ENCODE peak calls at places on chromosomes 11 and 22, in six cellular contexts. Q is HepG2, F is K562, E is A549, Z is endothelial cell of umbilical vein, V is NB4. B is an unnamed sample.

GRCh38 chr11:92775277-92775676 is 194.2 kb upstream of the MTNR1B start:
- DNase-seq in Q (no peak), Z (no peak), V (no peak), F (no peak), E (no peak), B (no peak)

GRCh38 chr11:17643506-17644405 is 75.6 kb upstream of the MYOD1 start:
- DNase-seq in F (no peak), Q (no peak), Z (no peak), E (no peak), V (no peak), B (no peak)

GRCh38 chr11:42827845-42828244 is 484.0 kb upstream of the API5 start:
- DNase-seq in Q (no peak), E (no peak), F (no peak), V (no peak), Z (no peak), B (no peak)

GRCh38 chr22:37462983-37463382 is 23.2 kb downstream of the MFNG start:
- DNase-seq in Z (no peak), F (peak), Q (peak), V (peak), E (no peak), B (no peak)

GRCh38 chr11:10309163-10310093 is 4.6 kb downstream of the ADM start:
- DNase-seq in V (no peak), F (peak), Q (peak), E (peak), Z (peak), B (no peak)

GRCh38 chr11:122731500-122731913 is 76.0 kb downstream of the UBASH3B start:
- DNase-seq in F (no peak), E (peak), V (no peak), Q (peak), Z (no peak), B (no peak)

GRCh38 chr11:72668645-72669347 is 5.4 kb downstream of the PDE2A start:
- DNase-seq in Q (no peak), F (no peak), Z (no peak), E (no peak), V (peak), B (peak)

GRCh38 chr11:70547821-70548670 is 149.7 kb downstream of the CTTN start:
- DNase-seq in F (no peak), V (no peak), Q (no peak), E (no peak), Z (no peak), B (no peak)

GRCh38 chr11:26623076-26623666 is 51.1 kb upstream of the MUC15 start:
- DNase-seq in Q (no peak), Z (no peak), V (no peak), F (no peak), E (peak), B (no peak)

GRCh38 chr22:19933328-19934241 is 8.0 kb upstream of the COMT start:
- DNase-seq in Z (no peak), V (no peak), F (no peak), Q (no peak), E (no peak), B (no peak)

GRCh38 chr22:17678817-17679385 is 40.3 kb downstream of the BCL2L13 start:
- DNase-seq in F (no peak), V (no peak), E (no peak), Q (no peak), Z (no peak), B (no peak)

GRCh38 chr11:114684636-114685035 is 6.3 kb downstream of the NXPE2 start:
- DNase-seq in E (no peak), V (no peak), Z (no peak), F (no peak), Q (no peak), B (no peak)

GRCh38 chr11:9206496-9206895 is 58.7 kb downstream of the DENND5A start:
- DNase-seq in E (no peak), Z (no peak), V (no peak), F (no peak), Q (no peak), B (no peak)

GRCh38 chr11:117382746-117383145 is 55.1 kb downstream of the CEP164 start:
- DNase-seq in E (no peak), F (no peak), V (no peak), Z (no peak), Q (no peak), B (no peak)

GRCh38 chr11:69817265-69818236 is 1.7 kb downstream of the FGF3 start:
- DNase-seq in E (peak), Z (no peak), Q (no peak), F (peak), V (peak), B (no peak)

GRCh38 chr11:106399075-106399500 is 321.6 kb downstream of the AASDHPPT start:
- DNase-seq in F (no peak), Z (no peak), E (peak), V (no peak), Q (no peak), B (no peak)

GRCh38 chr11:17828311-17828751 is 93.8 kb downstream of the KCNC1 start:
- DNase-seq in Q (no peak), V (no peak), F (no peak), Z (no peak), E (no peak), B (no peak)

GRCh38 chr11:100918551-100919500 is 210.8 kb downstream of the PGR start:
- DNase-seq in Z (no peak), V (no peak), E (peak), Q (no peak), F (no peak), B (no peak)
- TF ChIP-seq MYC in Z (no peak), V (no peak), E (no peak), Q (no peak), F (no peak), B (no peak)

GRCh38 chr11:110376711-110377324 is 52.9 kb upstream of the FDX1 start:
- DNase-seq in V (peak), F (peak), E (peak), Z (peak), Q (peak), B (peak)
- TF ChIP-seq MYC in V (no peak), F (no peak), E (no peak), Z (no peak), Q (no peak), B (no peak)

DNA sequence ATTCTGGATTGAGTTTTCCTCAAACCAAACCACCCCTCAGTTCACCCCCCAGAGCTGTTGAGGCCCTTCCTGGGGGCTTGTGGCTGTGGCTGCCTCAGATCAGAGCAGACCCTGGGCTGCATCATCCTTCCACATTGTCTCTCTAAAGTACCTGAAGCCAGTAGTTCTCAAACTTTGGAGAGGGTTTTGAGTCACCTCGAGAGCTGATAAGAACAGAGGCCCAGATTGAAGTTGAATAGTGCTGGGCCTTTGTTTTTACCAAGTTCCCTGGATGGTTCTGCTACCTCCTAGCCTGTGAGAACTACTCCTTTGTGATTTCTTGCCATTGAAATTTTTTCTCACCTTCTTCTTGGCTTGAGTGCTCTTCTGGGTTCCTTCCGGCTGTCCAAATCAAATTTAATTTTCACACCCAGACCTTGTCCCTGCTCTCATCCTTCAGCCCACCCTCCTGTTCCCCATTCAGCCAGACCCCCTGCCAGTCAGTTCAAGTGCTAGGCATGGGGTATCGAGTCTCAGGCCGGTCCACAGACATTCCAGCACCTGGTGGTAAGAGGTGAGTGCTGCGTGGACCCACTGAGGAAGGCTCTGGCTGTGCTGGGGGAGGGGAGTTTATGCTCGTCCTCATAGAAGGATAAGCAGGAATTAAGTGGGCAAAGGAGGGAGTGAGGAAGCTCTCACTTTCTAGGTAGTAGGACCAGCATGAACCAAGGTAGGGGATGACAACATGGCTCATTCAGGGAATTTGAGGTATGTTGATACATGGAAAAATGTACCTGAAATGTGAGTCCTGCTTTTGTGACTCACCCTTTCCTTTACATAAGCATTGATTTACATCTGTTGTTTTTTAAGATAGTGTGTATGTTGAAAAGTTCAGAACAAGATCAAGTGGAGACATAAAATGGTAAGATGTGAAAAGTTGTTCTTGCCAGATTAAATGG is 116.5 kb downstream of the PTPRJ start:
- DNase-seq in E (no peak), F (no peak), Z (no peak), Q (peak), V (no peak), B (no peak)
- TF ChIP-seq MYC in E (no peak), F (no peak), Z (no peak), Q (no peak), V (no peak), B (no peak)

DNA sequence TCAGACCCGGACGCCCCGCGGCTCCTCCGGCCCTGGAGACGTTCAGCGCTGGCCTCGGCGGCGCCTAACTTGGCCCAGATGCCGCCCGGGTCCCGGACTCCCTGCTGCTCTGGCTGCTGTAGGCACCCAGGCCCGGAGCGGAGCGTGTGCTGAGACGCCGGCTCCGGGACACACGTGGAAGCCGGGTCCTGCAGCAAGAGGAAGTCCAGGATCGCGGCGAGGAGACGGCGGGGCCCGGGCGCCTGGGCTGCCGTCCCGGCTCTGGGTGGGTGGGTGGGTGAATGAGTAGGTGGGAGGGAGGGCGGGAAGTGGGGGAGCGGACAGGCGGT is 223 bp downstream of the WT1 start:
- DNase-seq in V (no peak), E (peak), F (no peak), Z (no peak), Q (no peak), B (no peak)
- TF ChIP-seq MYC in V (no peak), E (no peak), F (no peak), Z (no peak), Q (no peak), B (no peak)

DNA sequence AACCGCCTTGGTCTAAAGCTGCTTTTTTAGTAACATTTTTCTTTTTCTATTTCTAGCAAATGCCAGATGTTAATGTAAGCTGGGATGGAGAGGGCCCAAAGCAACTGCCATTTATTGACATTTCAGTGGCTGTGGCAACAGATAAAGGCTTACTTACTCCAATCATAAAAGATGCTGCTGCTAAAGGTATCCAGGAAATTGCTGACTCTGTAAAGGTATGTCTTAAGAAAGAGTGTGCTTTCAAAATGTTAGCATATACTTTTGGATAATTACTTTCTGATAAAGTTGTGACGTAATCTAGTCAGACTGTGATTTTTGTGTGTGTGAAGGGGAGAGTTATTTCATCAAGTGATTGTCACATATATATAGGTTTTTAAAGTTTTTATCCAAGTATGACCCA is 68.1 kb downstream of the PDHX start:
- DNase-seq in Q (no peak), Z (no peak), V (no peak), E (no peak), F (no peak), B (no peak)
- TF ChIP-seq MYC in Q (no peak), Z (no peak), V (no peak), E (no peak), F (no peak), B (no peak)

B was measured in GM12878.